ENCODE peak calls at places on chromosomes 5 and 9, in nine cellular contexts. One of them, this sample, is unnamed.

GRCh38 chr5:849651-850301 is 1.0 kb downstream of the ZDHHC11 start:
- DNase-seq in H9: no peak
- DNase-seq in progenitor cell of endocrine pancreas: no peak
- DNase-seq in Caco-2: no peak
- DNase-seq in RWPE1: no peak
- DNase-seq in Calu3: no peak
- DNase-seq in PC-3: peak; percentile 6
- DNase-seq in lower lobe of right lung: peak; percentile 58
- DNase-seq in neural crest cell: peak; percentile 51
- DNase-seq in this sample: no peak

GRCh38 chr5:142255831-142256230 is 69.0 kb downstream of the SPRY4 start:
- DNase-seq in progenitor cell of endocrine pancreas: no peak
- DNase-seq in lower lobe of right lung: no peak
- DNase-seq in H9: no peak
- DNase-seq in PC-3: no peak
- DNase-seq in RWPE1: no peak
- DNase-seq in Calu3: no peak
- DNase-seq in neural crest cell: no peak
- DNase-seq in Caco-2: no peak
- DNase-seq in this sample: no peak

GRCh38 chr5:417765-418559 is 25.0 kb upstream of the EXOC3 start:
- DNase-seq in PC-3: no peak
- DNase-seq in Caco-2: no peak
- DNase-seq in neural crest cell: no peak
- DNase-seq in lower lobe of right lung: no peak
- DNase-seq in progenitor cell of endocrine pancreas: no peak
- DNase-seq in RWPE1: no peak
- DNase-seq in H9: no peak
- DNase-seq in Calu3: no peak
- DNase-seq in this sample: no peak

GRCh38 chr5:172303090-172303995 is 19.8 kb upstream of the UBTD2 start:
- DNase-seq in Calu3: peak; percentile 22
- DNase-seq in progenitor cell of endocrine pancreas: no peak
- DNase-seq in PC-3: peak; percentile 22
- DNase-seq in Caco-2: no peak
- DNase-seq in neural crest cell: no peak
- DNase-seq in RWPE1: peak; percentile 67
- DNase-seq in lower lobe of right lung: no peak
- DNase-seq in H9: no peak
- DNase-seq in this sample: no peak

GRCh38 chr5:14665110-14665822 is 748 bp downstream of the OTULIN start:
- DNase-seq in neural crest cell: peak; percentile 14
- DNase-seq in progenitor cell of endocrine pancreas: peak; percentile 12
- DNase-seq in PC-3: peak; percentile 59
- DNase-seq in lower lobe of right lung: peak; percentile 57
- DNase-seq in Caco-2: peak; percentile 67
- DNase-seq in Calu3: peak; percentile 36
- DNase-seq in H9: peak; percentile 48
- DNase-seq in RWPE1: peak; percentile 39
- DNase-seq in this sample: peak; percentile 6

GRCh38 chr9:136728080-136728547 is 14.6 kb downstream of the LCN10 start:
- DNase-seq in neural crest cell: peak; percentile 93
- DNase-seq in progenitor cell of endocrine pancreas: peak; percentile 88
- DNase-seq in Caco-2: peak; percentile 95
- DNase-seq in H9: peak; percentile 76
- DNase-seq in lower lobe of right lung: peak; percentile 95
- DNase-seq in Calu3: peak; percentile 87
- DNase-seq in PC-3: peak; percentile 77
- DNase-seq in RWPE1: peak; percentile 95
- DNase-seq in this sample: peak; percentile 88

GRCh38 chr5:167160388-167160787 is 1131.1 kb upstream of the WWC1 start:
- DNase-seq in neural crest cell: no peak
- DNase-seq in Calu3: no peak
- DNase-seq in progenitor cell of endocrine pancreas: no peak
- DNase-seq in RWPE1: no peak
- DNase-seq in H9: no peak
- DNase-seq in PC-3: no peak
- DNase-seq in lower lobe of right lung: no peak
- DNase-seq in Caco-2: no peak
- DNase-seq in this sample: no peak

GRCh38 chr9:33159058-33159759 is 7.9 kb downstream of the B4GALT1 start:
- DNase-seq in Calu3: no peak
- DNase-seq in lower lobe of right lung: peak; percentile 79
- DNase-seq in H9: no peak
- DNase-seq in neural crest cell: no peak
- DNase-seq in Caco-2: no peak
- DNase-seq in progenitor cell of endocrine pancreas: no peak
- DNase-seq in RWPE1: no peak
- DNase-seq in PC-3: peak; percentile 59
- DNase-seq in this sample: peak; percentile 14

GRCh38 chr9:4196376-4196775 is 103.5 kb downstream of the GLIS3 start:
- DNase-seq in RWPE1: no peak
- DNase-seq in Calu3: no peak
- DNase-seq in H9: no peak
- DNase-seq in PC-3: no peak
- DNase-seq in lower lobe of right lung: no peak
- DNase-seq in neural crest cell: no peak
- DNase-seq in progenitor cell of endocrine pancreas: no peak
- DNase-seq in Caco-2: no peak
- DNase-seq in this sample: no peak

GRCh38 chr5:154258531-154259217 is 68.1 kb downstream of the GALNT10 start:
- DNase-seq in lower lobe of right lung: no peak
- DNase-seq in RWPE1: no peak
- DNase-seq in Caco-2: no peak
- DNase-seq in PC-3: no peak
- DNase-seq in neural crest cell: no peak
- DNase-seq in progenitor cell of endocrine pancreas: no peak
- DNase-seq in H9: no peak
- DNase-seq in Calu3: no peak
- DNase-seq in this sample: no peak

GRCh38 chr9:102135768-102136167 is 397.3 kb upstream of the GRIN3A start:
- DNase-seq in progenitor cell of endocrine pancreas: no peak
- DNase-seq in PC-3: no peak
- DNase-seq in neural crest cell: no peak
- DNase-seq in lower lobe of right lung: no peak
- DNase-seq in H9: no peak
- DNase-seq in Calu3: no peak
- DNase-seq in RWPE1: no peak
- DNase-seq in Caco-2: no peak
- DNase-seq in this sample: no peak

GRCh38 chr5:75948441-75948840 is 134.7 kb upstream of the SV2C start:
- DNase-seq in PC-3: no peak
- DNase-seq in Caco-2: no peak
- DNase-seq in progenitor cell of endocrine pancreas: no peak
- DNase-seq in lower lobe of right lung: no peak
- DNase-seq in H9: no peak
- DNase-seq in RWPE1: no peak
- DNase-seq in Calu3: no peak
- DNase-seq in neural crest cell: no peak
- DNase-seq in this sample: no peak
- TF ChIP-seq CTCF in PC-3: no peak
- TF ChIP-seq CTCF in Caco-2: no peak
- TF ChIP-seq CTCF in progenitor cell of endocrine pancreas: no peak
- TF ChIP-seq CTCF in lower lobe of right lung: no peak
- TF ChIP-seq CTCF in H9: no peak
- TF ChIP-seq CTCF in RWPE1: no peak
- TF ChIP-seq CTCF in Calu3: no peak
- TF ChIP-seq CTCF in neural crest cell: no peak
- TF ChIP-seq CTCF in this sample: no peak

GRCh38 chr9:17843236-17843635 is 264.4 kb downstream of the SH3GL2 start:
- DNase-seq in progenitor cell of endocrine pancreas: no peak
- DNase-seq in PC-3: no peak
- DNase-seq in neural crest cell: no peak
- DNase-seq in RWPE1: no peak
- DNase-seq in lower lobe of right lung: no peak
- DNase-seq in Calu3: no peak
- DNase-seq in Caco-2: no peak
- DNase-seq in H9: no peak
- DNase-seq in this sample: no peak
- TF ChIP-seq CTCF in progenitor cell of endocrine pancreas: no peak
- TF ChIP-seq CTCF in PC-3: no peak
- TF ChIP-seq CTCF in neural crest cell: no peak
- TF ChIP-seq CTCF in RWPE1: no peak
- TF ChIP-seq CTCF in lower lobe of right lung: no peak
- TF ChIP-seq CTCF in Calu3: no peak
- TF ChIP-seq CTCF in Caco-2: no peak
- TF ChIP-seq CTCF in H9: no peak
- TF ChIP-seq CTCF in this sample: no peak

GRCh38 chr5:45225571-45226031 is 416.9 kb downstream of the MRPS30 start:
- DNase-seq in RWPE1: no peak
- DNase-seq in PC-3: no peak
- DNase-seq in neural crest cell: no peak
- DNase-seq in lower lobe of right lung: no peak
- DNase-seq in progenitor cell of endocrine pancreas: no peak
- DNase-seq in Calu3: no peak
- DNase-seq in Caco-2: no peak
- DNase-seq in H9: peak; percentile 47
- DNase-seq in this sample: no peak
- TF ChIP-seq CTCF in RWPE1: no peak
- TF ChIP-seq CTCF in PC-3: peak; percentile 41
- TF ChIP-seq CTCF in neural crest cell: no peak
- TF ChIP-seq CTCF in lower lobe of right lung: no peak
- TF ChIP-seq CTCF in progenitor cell of endocrine pancreas: no peak
- TF ChIP-seq CTCF in Calu3: no peak
- TF ChIP-seq CTCF in Caco-2: no peak
- TF ChIP-seq CTCF in H9: peak; percentile 31
- TF ChIP-seq CTCF in this sample: no peak

GRCh38 chr5:170424629-170425028 is 35.5 kb upstream of the KCNMB1 start:
- DNase-seq in progenitor cell of endocrine pancreas: no peak
- DNase-seq in PC-3: no peak
- DNase-seq in neural crest cell: no peak
- DNase-seq in lower lobe of right lung: no peak
- DNase-seq in RWPE1: no peak
- DNase-seq in H9: no peak
- DNase-seq in Calu3: no peak
- DNase-seq in Caco-2: no peak
- DNase-seq in this sample: no peak

GRCh38 chr5:170427672-170428236 is 38.6 kb upstream of the KCNMB1 start:
- DNase-seq in PC-3: no peak
- DNase-seq in neural crest cell: no peak
- DNase-seq in H9: no peak
- DNase-seq in progenitor cell of endocrine pancreas: no peak
- DNase-seq in RWPE1: no peak
- DNase-seq in Caco-2: no peak
- DNase-seq in Calu3: no peak
- DNase-seq in lower lobe of right lung: no peak
- DNase-seq in this sample: no peak

GRCh38 chr5:170426786-170427185 is 37.6 kb upstream of the KCNMB1 start:
- DNase-seq in H9: no peak
- DNase-seq in progenitor cell of endocrine pancreas: no peak
- DNase-seq in PC-3: no peak
- DNase-seq in Caco-2: no peak
- DNase-seq in lower lobe of right lung: no peak
- DNase-seq in neural crest cell: no peak
- DNase-seq in Calu3: no peak
- DNase-seq in RWPE1: no peak
- DNase-seq in this sample: no peak

GRCh38 chr5:170429014-170429413 is 39.8 kb upstream of the KCNMB1 start:
- DNase-seq in RWPE1: no peak
- DNase-seq in neural crest cell: no peak
- DNase-seq in progenitor cell of endocrine pancreas: no peak
- DNase-seq in Caco-2: peak; percentile 5
- DNase-seq in lower lobe of right lung: no peak
- DNase-seq in PC-3: peak; percentile 12
- DNase-seq in Calu3: peak; percentile 15
- DNase-seq in H9: peak; percentile 52
- DNase-seq in this sample: no peak

DNA sequence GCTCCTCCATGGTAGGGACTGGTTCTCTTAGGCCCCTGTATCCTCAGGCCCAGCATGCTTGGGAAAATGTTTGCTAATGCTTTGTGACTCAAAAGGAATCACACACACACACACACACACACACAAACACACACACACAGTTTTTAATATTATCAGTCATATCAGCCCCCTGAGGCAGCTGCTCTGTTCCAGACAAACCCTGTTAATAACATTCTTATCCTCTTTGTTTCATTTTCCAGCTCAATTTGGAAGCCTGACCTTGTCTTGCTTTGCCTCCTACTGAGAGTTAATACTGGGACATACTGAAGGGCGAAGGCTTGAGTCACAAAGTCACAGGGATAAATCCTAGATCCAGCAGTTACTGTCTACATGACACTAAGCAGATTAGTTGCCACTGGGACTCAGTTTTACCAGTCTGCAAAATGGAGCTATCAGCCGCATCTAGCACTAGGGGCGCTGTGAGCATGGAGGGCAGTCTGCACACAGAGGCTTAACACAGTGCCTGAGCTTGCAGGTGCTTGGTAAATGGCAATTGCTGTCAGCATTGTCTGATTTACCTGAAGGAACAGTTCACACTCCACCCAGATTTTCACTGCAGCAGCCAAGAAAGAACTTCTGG is 37.1 kb upstream of the KCNMB1 start:
- DNase-seq in RWPE1: no peak
- DNase-seq in PC-3: no peak
- DNase-seq in H9: no peak
- DNase-seq in Calu3: no peak
- DNase-seq in progenitor cell of endocrine pancreas: no peak
- DNase-seq in lower lobe of right lung: no peak
- DNase-seq in neural crest cell: no peak
- DNase-seq in Caco-2: no peak
- DNase-seq in this sample: no peak
- TF ChIP-seq CTCF in RWPE1: no peak
- TF ChIP-seq CTCF in PC-3: no peak
- TF ChIP-seq CTCF in H9: peak; percentile 30
- TF ChIP-seq CTCF in Calu3: no peak
- TF ChIP-seq CTCF in progenitor cell of endocrine pancreas: no peak
- TF ChIP-seq CTCF in lower lobe of right lung: no peak
- TF ChIP-seq CTCF in neural crest cell: peak; percentile 18
- TF ChIP-seq CTCF in Caco-2: no peak
- TF ChIP-seq CTCF in this sample: no peak

GRCh38 chr9:129617167-129617566 is 3.7 kb downstream of the C9orf50 start:
- DNase-seq in progenitor cell of endocrine pancreas: no peak
- DNase-seq in Caco-2: peak; percentile 32
- DNase-seq in neural crest cell: no peak
- DNase-seq in PC-3: peak; percentile 54
- DNase-seq in RWPE1: peak; percentile 58
- DNase-seq in H9: peak; percentile 72
- DNase-seq in lower lobe of right lung: no peak
- DNase-seq in Calu3: peak; percentile 44
- DNase-seq in this sample: peak; percentile 87
- TF ChIP-seq CTCF in progenitor cell of endocrine pancreas: peak; percentile 54
- TF ChIP-seq CTCF in Caco-2: peak; percentile 46
- TF ChIP-seq CTCF in neural crest cell: peak; percentile 60
- TF ChIP-seq CTCF in PC-3: peak; percentile 60
- TF ChIP-seq CTCF in RWPE1: peak; percentile 57
- TF ChIP-seq CTCF in H9: peak; percentile 75
- TF ChIP-seq CTCF in lower lobe of right lung: peak; percentile 22
- TF ChIP-seq CTCF in Calu3: no peak
- TF ChIP-seq CTCF in this sample: peak; percentile 76

DNA sequence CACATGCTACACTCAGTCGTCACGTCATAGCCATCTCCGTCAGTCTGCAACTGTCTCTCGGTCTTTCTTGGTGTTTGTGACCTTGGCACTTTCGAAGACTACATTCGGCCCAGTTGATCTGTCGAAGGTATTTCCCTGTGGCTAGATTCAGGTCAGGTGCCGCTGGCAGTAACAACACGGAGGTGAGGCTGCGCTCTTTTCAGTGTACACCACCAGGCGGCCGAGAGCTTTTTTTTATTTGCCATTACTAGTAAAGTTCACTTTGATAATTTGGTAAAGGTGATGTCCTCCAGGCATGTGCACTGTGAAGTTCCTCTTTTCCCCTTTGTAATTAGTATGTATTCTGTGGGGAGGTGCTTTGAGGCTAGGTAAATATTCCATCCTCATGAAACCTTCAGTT is 49.7 kb downstream of the RNF130 start:
- DNase-seq in progenitor cell of endocrine pancreas: no peak
- DNase-seq in Calu3: no peak
- DNase-seq in neural crest cell: no peak
- DNase-seq in Caco-2: peak; percentile 18
- DNase-seq in H9: no peak
- DNase-seq in PC-3: no peak
- DNase-seq in lower lobe of right lung: no peak
- DNase-seq in RWPE1: no peak
- DNase-seq in this sample: no peak
- TF ChIP-seq CTCF in progenitor cell of endocrine pancreas: no peak
- TF ChIP-seq CTCF in Calu3: no peak
- TF ChIP-seq CTCF in neural crest cell: peak; percentile 20
- TF ChIP-seq CTCF in Caco-2: no peak
- TF ChIP-seq CTCF in H9: peak; percentile 55
- TF ChIP-seq CTCF in PC-3: no peak
- TF ChIP-seq CTCF in lower lobe of right lung: no peak
- TF ChIP-seq CTCF in RWPE1: no peak
- TF ChIP-seq CTCF in this sample: peak; percentile 12